ENCODE peak calls at places on chromosomes 12 and 14, in four cellular contexts. One of them, this sample, is unnamed.

GRCh38 chr12:59657266-59657665 is 61.4 kb downstream of the SLC16A7 start:
- DNase-seq in sciatic nerve: no peak
- DNase-seq in mucosa of gallbladder: no peak
- DNase-seq in activated T-helper 9 cell treated with anti-CD3 and anti-CD28 coated beads, Interleukin-2, amount 50 U/mL, for 16 hours: no peak
- DNase-seq in this sample: no peak

GRCh38 chr14:101862711-101863110 is 101.2 kb downstream of the PPP2R5C start:
- DNase-seq in activated T-helper 9 cell treated with anti-CD3 and anti-CD28 coated beads, Interleukin-2, amount 50 U/mL, for 16 hours: no peak
- DNase-seq in mucosa of gallbladder: no peak
- DNase-seq in sciatic nerve: no peak
- DNase-seq in this sample: no peak

GRCh38 chr12:124322271-124322998 is 27.5 kb downstream of the RFLNA start:
- DNase-seq in sciatic nerve: no peak
- DNase-seq in activated T-helper 9 cell treated with anti-CD3 and anti-CD28 coated beads, Interleukin-2, amount 50 U/mL, for 16 hours: no peak
- DNase-seq in mucosa of gallbladder: no peak
- DNase-seq in this sample: no peak

GRCh38 chr12:52419656-52420055 is 13.5 kb upstream of the KRT82 start:
- DNase-seq in sciatic nerve: no peak
- DNase-seq in mucosa of gallbladder: no peak
- DNase-seq in activated T-helper 9 cell treated with anti-CD3 and anti-CD28 coated beads, Interleukin-2, amount 50 U/mL, for 16 hours: no peak
- DNase-seq in this sample: peak; percentile 34

GRCh38 chr12:94205738-94206310 is 57.4 kb downstream of the PLXNC1 start:
- DNase-seq in activated T-helper 9 cell treated with anti-CD3 and anti-CD28 coated beads, Interleukin-2, amount 50 U/mL, for 16 hours: no peak
- DNase-seq in sciatic nerve: no peak
- DNase-seq in mucosa of gallbladder: no peak
- DNase-seq in this sample: no peak

GRCh38 chr14:76138119-76138757 is 13.5 kb upstream of the GPATCH2L start:
- DNase-seq in sciatic nerve: no peak
- DNase-seq in mucosa of gallbladder: no peak
- DNase-seq in activated T-helper 9 cell treated with anti-CD3 and anti-CD28 coated beads, Interleukin-2, amount 50 U/mL, for 16 hours: no peak
- DNase-seq in this sample: no peak

GRCh38 chr12:110312581-110313360 is 31.7 kb downstream of the ATP2A2 start:
- DNase-seq in activated T-helper 9 cell treated with anti-CD3 and anti-CD28 coated beads, Interleukin-2, amount 50 U/mL, for 16 hours: no peak
- DNase-seq in mucosa of gallbladder: no peak
- DNase-seq in sciatic nerve: no peak
- DNase-seq in this sample: peak; percentile 29

GRCh38 chr12:93198086-93198485 is 179.6 kb upstream of the NUDT4 start:
- DNase-seq in sciatic nerve: no peak
- DNase-seq in activated T-helper 9 cell treated with anti-CD3 and anti-CD28 coated beads, Interleukin-2, amount 50 U/mL, for 16 hours: no peak
- DNase-seq in mucosa of gallbladder: peak; percentile 36
- DNase-seq in this sample: peak; percentile 79

GRCh38 chr12:991350-992278 is 591 bp downstream of the ERC1 start:
- DNase-seq in sciatic nerve: no peak
- DNase-seq in mucosa of gallbladder: no peak
- DNase-seq in activated T-helper 9 cell treated with anti-CD3 and anti-CD28 coated beads, Interleukin-2, amount 50 U/mL, for 16 hours: no peak
- DNase-seq in this sample: peak; percentile 75